ENCODE peak calls at places on chromosome 17, in four cellular contexts. O is astrocyte; H is NB4; L is activated naive CD8-positive, alpha-beta T cell treated with anti-CD3 and anti-CD28 coated beads for 36 hours. P is an unnamed sample.

GRCh38 chr17:9432121-9432866 is 143.3 kb downstream of the STX8 start:
- DNase-seq in O (no peak), H (no peak), L (no peak), P (peak; percentile 30)

GRCh38 chr17:40442392-40443195 is 656 bp upstream of the IGFBP4 start:
- DNase-seq in O (no peak), H (peak; percentile 77), L (no peak), P (peak; percentile 33)

GRCh38 chr17:50139950-50140885 is 10.3 kb upstream of the SAMD14 start:
- DNase-seq in O (peak; percentile 46), H (peak; percentile 70), L (peak; percentile 78), P (peak; percentile 55)

GRCh38 chr17:81547614-81547982 is 4.6 kb downstream of the FAAP100 start:
- DNase-seq in O (no peak), H (no peak), L (no peak), P (no peak)

GRCh38 chr17:46925185-46925858 is 2.4 kb downstream of the GOSR2 start:
- DNase-seq in O (no peak), H (peak; percentile 14), L (no peak), P (peak; percentile 64)

GRCh38 chr17:7440113-7440822 is 956 bp downstream of the FGF11 start:
- DNase-seq in O (no peak), H (peak; percentile 38), L (peak; percentile 60), P (no peak)

GRCh38 chr17:17196776-17197175 is 9.4 kb downstream of the PLD6 start:
- DNase-seq in O (no peak), H (no peak), L (no peak), P (no peak)

GRCh38 chr17:81794509-81794908 is 9.4 kb upstream of the GCGR start:
- DNase-seq in O (no peak), H (peak; percentile 67), L (no peak), P (peak; percentile 64)

GRCh38 chr17:36504156-36504545 is 17.7 kb downstream of the ZNHIT3 start:
- DNase-seq in O (no peak), H (no peak), L (no peak), P (no peak)

GRCh38 chr17:50056217-50056960 is 479 bp downstream of the ITGA3 start:
- DNase-seq in O (peak; percentile 60), H (peak; percentile 60), L (peak; percentile 76), P (no peak)

GRCh38 chr17:80270836-80271235 is 10.2 kb downstream of the RNF213 start:
- DNase-seq in O (no peak), H (peak; percentile 41), L (no peak), P (no peak)

GRCh38 chr17:42163113-42163512 is 8.3 kb upstream of the RAB5C start:
- DNase-seq in O (no peak), H (peak; percentile 59), L (peak; percentile 54), P (no peak)

GRCh38 chr17:50451943-50452626 is 16.6 kb downstream of the CHAD start:
- DNase-seq in O (no peak), H (peak; percentile 40), L (no peak), P (no peak)

GRCh38 chr17:19676901-19677300 is 28.4 kb downstream of the ALDH3A2 start:
- DNase-seq in O (no peak), H (no peak), L (no peak), P (no peak)

GRCh38 chr17:43753488-43754129 is 5.0 kb downstream of the SOST start:
- DNase-seq in O (peak; percentile 44), H (peak; percentile 53), L (no peak), P (peak; percentile 58)

GRCh38 chr17:73711184-73711583 is 66.9 kb upstream of the SDK2 start:
- DNase-seq in O (no peak), H (peak; percentile 33), L (no peak), P (peak; percentile 84)

GRCh38 chr17:11492511-11492910 is 105.8 kb upstream of the DNAH9 start:
- DNase-seq in O (no peak), H (no peak), L (no peak), P (no peak)

GRCh38 chr17:296382-296781 is 56.2 kb downstream of the RPH3AL start:
- DNase-seq in O (no peak), H (no peak), L (no peak), P (no peak)